ENCODE peak calls at places on chromosomes 11 and 22, in ten cellular contexts. One of them, this sample, is unnamed.

GRCh38 chr11:4025248-4025956 is 69.2 kb upstream of the RRM1 start:
- DNase-seq in activated CD4-positive, alpha-beta T cell treated with anti-CD3 and anti-CD28 coated beads for 4 hours: no peak
- DNase-seq in heart left ventricle: no peak
- DNase-seq in stimulated activated CD4-positive, alpha-beta T cell treated with anti-CD3 and anti-CD28 coated beads, Interleukin-12 subunit alpha, Interleukin-12 subunit beta, amount 100 ng/mL, for 48 hours: no peak
- DNase-seq in GM04503: peak; percentile 52
- DNase-seq in ureter: no peak
- DNase-seq in mucosa of gallbladder: no peak
- DNase-seq in H54: no peak
- DNase-seq in GM10248: no peak
- DNase-seq in SK-N-SH: peak; percentile 44
- DNase-seq in this sample: no peak

GRCh38 chr11:117045956-117046355 is 52.3 kb downstream of the SIK3 start:
- DNase-seq in activated CD4-positive, alpha-beta T cell treated with anti-CD3 and anti-CD28 coated beads for 4 hours: no peak
- DNase-seq in heart left ventricle: no peak
- DNase-seq in stimulated activated CD4-positive, alpha-beta T cell treated with anti-CD3 and anti-CD28 coated beads, Interleukin-12 subunit alpha, Interleukin-12 subunit beta, amount 100 ng/mL, for 48 hours: no peak
- DNase-seq in GM04503: no peak
- DNase-seq in ureter: no peak
- DNase-seq in mucosa of gallbladder: no peak
- DNase-seq in H54: no peak
- DNase-seq in GM10248: no peak
- DNase-seq in SK-N-SH: no peak
- DNase-seq in this sample: no peak

GRCh38 chr11:69133251-69133650 is 22.5 kb upstream of the SMIM38 start:
- DNase-seq in activated CD4-positive, alpha-beta T cell treated with anti-CD3 and anti-CD28 coated beads for 4 hours: no peak
- DNase-seq in heart left ventricle: no peak
- DNase-seq in stimulated activated CD4-positive, alpha-beta T cell treated with anti-CD3 and anti-CD28 coated beads, Interleukin-12 subunit alpha, Interleukin-12 subunit beta, amount 100 ng/mL, for 48 hours: no peak
- DNase-seq in GM04503: no peak
- DNase-seq in ureter: no peak
- DNase-seq in mucosa of gallbladder: no peak
- DNase-seq in H54: no peak
- DNase-seq in GM10248: no peak
- DNase-seq in SK-N-SH: no peak
- DNase-seq in this sample: no peak

GRCh38 chr11:35389112-35389511 is 30.2 kb downstream of the SLC1A2 start:
- DNase-seq in activated CD4-positive, alpha-beta T cell treated with anti-CD3 and anti-CD28 coated beads for 4 hours: no peak
- DNase-seq in heart left ventricle: no peak
- DNase-seq in stimulated activated CD4-positive, alpha-beta T cell treated with anti-CD3 and anti-CD28 coated beads, Interleukin-12 subunit alpha, Interleukin-12 subunit beta, amount 100 ng/mL, for 48 hours: no peak
- DNase-seq in GM04503: no peak
- DNase-seq in ureter: no peak
- DNase-seq in mucosa of gallbladder: no peak
- DNase-seq in H54: no peak
- DNase-seq in GM10248: no peak
- DNase-seq in SK-N-SH: no peak
- DNase-seq in this sample: no peak

GRCh38 chr11:119363081-119363861 is 16.8 kb upstream of the MFRP start:
- DNase-seq in activated CD4-positive, alpha-beta T cell treated with anti-CD3 and anti-CD28 coated beads for 4 hours: no peak
- DNase-seq in heart left ventricle: no peak
- DNase-seq in stimulated activated CD4-positive, alpha-beta T cell treated with anti-CD3 and anti-CD28 coated beads, Interleukin-12 subunit alpha, Interleukin-12 subunit beta, amount 100 ng/mL, for 48 hours: no peak
- DNase-seq in GM04503: no peak
- DNase-seq in ureter: no peak
- DNase-seq in mucosa of gallbladder: no peak
- DNase-seq in H54: no peak
- DNase-seq in GM10248: no peak
- DNase-seq in SK-N-SH: no peak
- DNase-seq in this sample: no peak

GRCh38 chr22:24875862-24876506 is 70.0 kb downstream of the SGSM1 start:
- DNase-seq in activated CD4-positive, alpha-beta T cell treated with anti-CD3 and anti-CD28 coated beads for 4 hours: no peak
- DNase-seq in heart left ventricle: no peak
- DNase-seq in stimulated activated CD4-positive, alpha-beta T cell treated with anti-CD3 and anti-CD28 coated beads, Interleukin-12 subunit alpha, Interleukin-12 subunit beta, amount 100 ng/mL, for 48 hours: no peak
- DNase-seq in GM04503: no peak
- DNase-seq in ureter: no peak
- DNase-seq in mucosa of gallbladder: no peak
- DNase-seq in H54: no peak
- DNase-seq in GM10248: no peak
- DNase-seq in SK-N-SH: no peak
- DNase-seq in this sample: no peak

GRCh38 chr22:36145881-36146280 is 14.7 kb downstream of the APOL3 start:
- DNase-seq in activated CD4-positive, alpha-beta T cell treated with anti-CD3 and anti-CD28 coated beads for 4 hours: no peak
- DNase-seq in heart left ventricle: no peak
- DNase-seq in stimulated activated CD4-positive, alpha-beta T cell treated with anti-CD3 and anti-CD28 coated beads, Interleukin-12 subunit alpha, Interleukin-12 subunit beta, amount 100 ng/mL, for 48 hours: no peak
- DNase-seq in GM04503: no peak
- DNase-seq in ureter: no peak
- DNase-seq in mucosa of gallbladder: no peak
- DNase-seq in H54: no peak
- DNase-seq in GM10248: no peak
- DNase-seq in SK-N-SH: no peak
- DNase-seq in this sample: no peak

GRCh38 chr11:76655466-76656086 is 15.0 kb downstream of the LRRC32 start:
- DNase-seq in activated CD4-positive, alpha-beta T cell treated with anti-CD3 and anti-CD28 coated beads for 4 hours: no peak
- DNase-seq in heart left ventricle: no peak
- DNase-seq in stimulated activated CD4-positive, alpha-beta T cell treated with anti-CD3 and anti-CD28 coated beads, Interleukin-12 subunit alpha, Interleukin-12 subunit beta, amount 100 ng/mL, for 48 hours: no peak
- DNase-seq in GM04503: no peak
- DNase-seq in ureter: no peak
- DNase-seq in mucosa of gallbladder: no peak
- DNase-seq in H54: no peak
- DNase-seq in GM10248: no peak
- DNase-seq in SK-N-SH: no peak
- DNase-seq in this sample: no peak

GRCh38 chr11:95365346-95365745 is 134.3 kb upstream of the SESN3 start:
- DNase-seq in activated CD4-positive, alpha-beta T cell treated with anti-CD3 and anti-CD28 coated beads for 4 hours: no peak
- DNase-seq in heart left ventricle: no peak
- DNase-seq in stimulated activated CD4-positive, alpha-beta T cell treated with anti-CD3 and anti-CD28 coated beads, Interleukin-12 subunit alpha, Interleukin-12 subunit beta, amount 100 ng/mL, for 48 hours: no peak
- DNase-seq in GM04503: no peak
- DNase-seq in ureter: no peak
- DNase-seq in mucosa of gallbladder: no peak
- DNase-seq in H54: no peak
- DNase-seq in GM10248: no peak
- DNase-seq in SK-N-SH: no peak
- DNase-seq in this sample: no peak

This sample was measured in psoas muscle.